ENCODE peak calls at places on chromosomes 7 and 10, in seven cellular contexts. U is H1, E is H9, S is IMR-90, X is mesenchymal stem cell, L is mesendoderm, I is trophoblast cell. O is an unnamed sample.
A peak's percentile ranks its signal among the peaks of the same experiment; 100 is the strongest.

GRCh38 chr7:36514289-36515243 is 124.9 kb downstream of the ANLN start:
- DNase-seq in U (no peak), E (no peak), S (no peak), X (no peak), L (no peak), I (no peak), O (no peak)

GRCh38 chr7:139619367-139619657 is 95.8 kb downstream of the CLEC2L start:
- DNase-seq in U (no peak), E (no peak), S (peak; percentile 82), X (peak; percentile 59), L (no peak), I (no peak), O (no peak)

GRCh38 chr10:70596110-70596798 is 6.3 kb downstream of the PRF1 start:
- DNase-seq in U (peak; percentile 27), E (no peak), S (no peak), X (no peak), L (no peak), I (no peak), O (no peak)

GRCh38 chr10:127195041-127195506 is 1.3 kb downstream of the INSYN2A start:
- DNase-seq in U (peak; percentile 67), E (peak; percentile 56), S (no peak), X (no peak), L (peak; percentile 66), I (no peak), O (no peak)

GRCh38 chr7:48041665-48041995 is 6.3 kb downstream of the C7orf57 start:
- DNase-seq in U (no peak), E (no peak), S (peak; percentile 47), X (peak; percentile 59), L (peak; percentile 28), I (no peak), O (no peak)

GRCh38 chr10:76887223-76888010 is 750.2 kb downstream of the KCNMA1 start:
- DNase-seq in U (no peak), E (no peak), S (no peak), X (no peak), L (no peak), I (no peak), O (no peak)

GRCh38 chr10:31083765-31084184 is 52.1 kb upstream of the ZNF438 start:
- DNase-seq in U (peak; percentile 76), E (peak; percentile 64), S (peak; percentile 39), X (peak; percentile 42), L (peak; percentile 89), I (peak; percentile 63), O (no peak)

GRCh38 chr10:93495654-93496321 is 624 bp upstream of the CEP55 start:
- DNase-seq in U (no peak), E (no peak), S (no peak), X (peak; percentile 46), L (peak; percentile 52), I (peak; percentile 41), O (no peak)

GRCh38 chr10:78605800-78606350 is 462.9 kb upstream of the ZMIZ1 start:
- DNase-seq in U (no peak), E (peak; percentile 4), S (no peak), X (no peak), L (no peak), I (peak; percentile 60), O (no peak)

GRCh38 chr7:90530263-90530662 is 60.8 kb downstream of the PTTG1IP2 start:
- DNase-seq in U (no peak), E (no peak), S (peak; percentile 23), X (no peak), L (peak; percentile 7), I (peak; percentile 12), O (no peak)

GRCh38 chr10:122301055-122301810 is 30.1 kb downstream of the BTBD16 start:
- DNase-seq in U (no peak), E (no peak), S (peak; percentile 38), X (peak; percentile 90), L (no peak), I (no peak), O (no peak)

GRCh38 chr10:12605580-12606405 is 256.4 kb downstream of the CAMK1D start:
- DNase-seq in U (no peak), E (no peak), S (peak; percentile 60), X (peak; percentile 57), L (no peak), I (no peak), O (no peak)

GRCh38 chr7:130667593-130668257 is 823 bp downstream of the COPG2 start:
- DNase-seq in U (no peak), E (no peak), S (peak; percentile 1), X (peak; percentile 14), L (peak; percentile 22), I (peak; percentile 20), O (no peak)

GRCh38 chr10:45063605-45064231 is 63.0 kb downstream of the ZNF22 start:
- DNase-seq in U (no peak), E (no peak), S (no peak), X (no peak), L (no peak), I (no peak), O (no peak)

GRCh38 chr7:141369422-141369821 is 181.8 kb upstream of the AGK start:
- DNase-seq in U (no peak), E (no peak), S (no peak), X (no peak), L (no peak), I (no peak), O (no peak)

GRCh38 chr10:57628592-57629284 is 639.0 kb downstream of the IPMK start:
- DNase-seq in U (no peak), E (no peak), S (no peak), X (no peak), L (peak; percentile 86), I (no peak), O (no peak)

GRCh38 chr7:128304212-128304611 is 39.5 kb downstream of the RBM28 start:
- DNase-seq in U (no peak), E (no peak), S (no peak), X (no peak), L (no peak), I (peak; percentile 82), O (no peak)

GRCh38 chr7:142553216-142553615 is 196.1 kb upstream of the PRSS1 start:
- DNase-seq in U (no peak), E (no peak), S (no peak), X (no peak), L (no peak), I (peak; percentile 92), O (no peak)

GRCh38 chr10:89032141-89032814 is 41.7 kb downstream of the FAS start:
- DNase-seq in U (no peak), E (peak; percentile 41), S (peak; percentile 91), X (peak; percentile 69), L (peak; percentile 42), I (peak; percentile 30), O (no peak)

GRCh38 chr7:25790261-25790660 is 361.7 kb upstream of the NFE2L3 start:
- DNase-seq in U (no peak), E (no peak), S (no peak), X (peak; percentile 12), L (no peak), I (no peak), O (no peak)
- H2BK5ac ChIP-seq in U (no peak overlapping the region), E (no peak overlapping the region), S (no peak overlapping the region), X (no peak overlapping the region), L (no peak overlapping the region), I (no peak overlapping the region), O (no peak overlapping the region)

DNA sequence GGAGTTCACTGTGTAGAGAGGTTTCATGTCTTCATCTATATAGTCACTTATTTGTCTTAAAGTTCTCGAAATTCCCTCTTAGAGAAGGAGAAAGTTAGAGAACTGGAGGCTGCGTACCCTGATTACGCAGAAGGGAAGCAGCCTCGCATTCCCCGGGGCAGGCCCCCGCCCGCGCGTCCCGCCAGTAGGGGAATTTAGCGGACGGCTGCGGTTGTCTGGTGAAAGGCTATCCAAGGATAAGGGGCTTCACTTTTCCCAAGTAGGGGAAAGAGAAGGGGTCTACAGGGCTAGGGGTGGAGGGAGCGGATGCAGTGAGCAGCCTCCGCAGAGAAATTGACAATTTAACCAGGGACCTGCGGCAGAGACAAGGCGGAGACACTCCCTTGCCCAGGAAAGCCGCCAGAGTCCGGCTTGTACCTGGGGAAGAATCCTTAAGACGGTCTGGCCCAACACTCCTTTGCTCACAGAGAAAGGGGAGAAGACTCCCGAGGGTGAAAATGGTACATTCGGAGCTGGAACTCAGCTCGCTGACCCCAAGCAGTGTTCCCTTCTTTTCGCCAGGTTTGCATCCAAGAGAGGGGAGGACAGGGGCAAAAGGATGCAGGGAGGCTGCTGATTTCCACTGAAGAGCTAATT is 976 bp upstream of the MAGI2 start:
- DNase-seq in U (peak; percentile 71), E (peak; percentile 44), S (peak; percentile 66), X (peak; percentile 80), L (peak; percentile 40), I (no peak), O (peak; percentile 41)
- H3K9ac ChIP-seq in U (no peak overlapping the region), E (no peak overlapping the region), S (peak overlapping the region; percentile 99), X (peak overlapping the region; percentile 100), L (peak overlapping the region; percentile 62), I (peak overlapping the region; percentile 42), O (no peak overlapping the region)

GRCh38 chr7:105985250-105985649 is 22.2 kb downstream of the CDHR3 start:
- DNase-seq in U (no peak), E (no peak), S (no peak), X (no peak), L (no peak), I (no peak), O (no peak)
- H2BK5ac ChIP-seq in U (peak overlapping the region; percentile 36), E (no peak overlapping the region), S (no peak overlapping the region), X (no peak overlapping the region), L (no peak overlapping the region), I (no peak overlapping the region), O (no peak overlapping the region)

DNA sequence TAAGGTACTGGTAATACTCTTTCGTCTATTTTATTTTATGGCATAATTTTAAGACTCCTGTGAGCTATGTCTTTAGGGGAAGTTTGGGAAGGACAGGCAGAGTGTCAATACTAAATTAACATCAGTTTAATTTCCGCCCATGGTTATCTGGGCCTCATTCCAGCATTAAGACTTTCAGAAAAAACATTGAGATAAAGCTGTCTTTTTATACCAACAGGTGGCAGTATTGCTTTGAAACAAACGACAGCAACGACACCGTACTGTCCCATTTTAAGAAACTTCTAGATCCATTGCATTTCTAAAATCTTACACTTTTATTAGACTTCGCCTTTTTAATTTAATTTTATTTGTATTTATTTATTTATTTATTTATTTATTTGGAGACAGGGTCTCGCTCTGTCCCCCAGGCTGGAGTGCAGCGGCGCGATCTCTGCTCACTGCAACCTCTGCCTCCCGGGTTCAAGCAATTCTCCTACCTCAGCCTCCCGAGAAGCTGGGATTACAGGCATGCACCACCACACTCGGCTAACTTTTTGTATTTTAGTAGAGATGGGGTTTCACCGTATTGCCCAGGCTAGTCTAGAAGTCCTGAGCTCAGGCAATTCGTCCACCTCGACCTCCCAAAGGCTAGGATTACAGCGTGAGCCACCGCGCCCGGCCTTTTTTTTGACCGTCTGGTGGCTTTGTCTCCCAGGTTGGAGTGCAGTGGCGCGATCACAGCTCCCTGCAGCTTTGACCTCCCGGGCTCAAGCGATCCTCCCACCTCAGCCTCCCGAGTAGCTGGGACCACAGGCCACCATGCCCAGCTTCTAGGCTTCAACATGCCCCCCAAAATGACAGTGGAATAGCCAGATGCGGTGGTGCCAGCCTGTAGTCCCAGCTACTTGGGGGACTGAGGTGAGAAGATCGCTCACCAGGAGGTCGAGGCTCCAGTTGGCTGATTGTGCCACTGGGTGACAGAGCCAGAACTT is 78.7 kb upstream of the C1GALT1 start:
- DNase-seq in U (no peak), E (no peak), S (peak; percentile 74), X (peak; percentile 68), L (peak; percentile 72), I (peak; percentile 87), O (no peak)
- H3K9ac ChIP-seq in U (no peak overlapping the region), E (no peak overlapping the region), S (no peak overlapping the region), X (peak overlapping the region; percentile 80), L (peak overlapping the region; percentile 28), I (no peak overlapping the region), O (no peak overlapping the region)